ENCODE peak calls at places on chromosomes 11 and 22, in five cellular contexts. J, I, G, F and C are unnamed samples.

GRCh38 chr11:110565344-110565684 is 135.6 kb downstream of the FDX1 start:
- DNase-seq in J (no peak), I (peak), G (peak), F (peak), C (peak)

GRCh38 chr11:10382518-10382917 is 72.5 kb upstream of the AMPD3 start:
- DNase-seq in J (no peak), I (no peak), G (no peak), F (peak), C (peak)

GRCh38 chr11:1101318-1102089 is 26.8 kb downstream of the MUC2 start:
- DNase-seq in J (no peak), I (no peak), G (no peak), F (no peak), C (no peak)

GRCh38 chr22:50728523-50728931 is 9.5 kb upstream of the ACR start:
- DNase-seq in J (no peak), I (no peak), G (no peak), F (no peak), C (no peak)

GRCh38 chr11:8289426-8290047 is 25.9 kb upstream of the LMO1 start:
- DNase-seq in J (peak), I (no peak), G (no peak), F (no peak), C (no peak)

GRCh38 chr11:101478587-101479375 is 105.0 kb downstream of the TRPC6 start:
- DNase-seq in J (no peak), I (peak), G (no peak), F (peak), C (peak)

GRCh38 chr22:50416996-50417395 is 57.8 kb downstream of the SBF1 start:
- DNase-seq in J (no peak), I (no peak), G (no peak), F (no peak), C (no peak)

GRCh38 chr11:68825603-68826002 is 16.1 kb downstream of the CPT1A start:
- DNase-seq in J (no peak), I (no peak), G (no peak), F (peak), C (peak)

GRCh38 chr11:118921929-118922744 is 3.6 kb downstream of the BCL9L start:
- DNase-seq in J (no peak), I (peak), G (peak), F (peak), C (peak)

GRCh38 chr11:128135451-128135850 is 451.9 kb downstream of the ETS1 start:
- DNase-seq in J (peak), I (no peak), G (no peak), F (peak), C (no peak)

GRCh38 chr11:6927030-6927617 is 898 bp downstream of the ZNF215 start:
- DNase-seq in J (no peak), I (no peak), G (no peak), F (peak), C (no peak)

GRCh38 chr11:80726236-80726635 is 1285.4 kb upstream of the TENM4 start:
- DNase-seq in J (no peak), I (no peak), G (no peak), F (no peak), C (no peak)

GRCh38 chr11:130478204-130478701 is 29.8 kb downstream of the ADAMTS15 start:
- DNase-seq in J (no peak), I (peak), G (peak), F (peak), C (peak)

GRCh38 chr11:113881856-113882255 is 6.5 kb upstream of the USP28 start:
- DNase-seq in J (no peak), I (no peak), G (no peak), F (no peak), C (peak)

GRCh38 chr11:118913411-118914125 is 12.2 kb downstream of the BCL9L start:
- DNase-seq in J (no peak), I (no peak), G (no peak), F (no peak), C (no peak)

GRCh38 chr11:14364322-14364721 is 5.3 kb upstream of the RRAS2 start:
- DNase-seq in J (no peak), I (no peak), G (peak), F (no peak), C (no peak)

GRCh38 chr22:32333141-32333768 is 24.4 kb upstream of the RFPL3 start:
- DNase-seq in J (no peak), I (no peak), G (no peak), F (no peak), C (no peak)

GRCh38 chr11:72430743-72431570 is 3.4 kb downstream of the CLPB start:
- DNase-seq in J (no peak), I (peak), G (peak), F (peak), C (peak)

GRCh38 chr11:60390389-60390788 is 5.9 kb upstream of the MS4A14 start:
- DNase-seq in J (no peak), I (no peak), G (no peak), F (no peak), C (no peak)

GRCh38 chr11:2802389-2803185 is 83.0 kb downstream of the CDKN1C start:
- DNase-seq in J (no peak), I (no peak), G (no peak), F (no peak), C (no peak)

GRCh38 chr22:42187646-42188045 is 57.0 kb upstream of the CYP2D6 start:
- DNase-seq in J (no peak), I (no peak), G (no peak), F (no peak), C (no peak)

GRCh38 chr11:118057424-118058145 is 19.3 kb upstream of the TMPRSS4 start:
- DNase-seq in J (no peak), I (no peak), G (no peak), F (no peak), C (no peak)

GRCh38 chr11:64971421-64972233 is at the start of gene MAJIN:
- DNase-seq in J (peak), I (peak), G (peak), F (peak), C (peak)

GRCh38 chr11:65427691-65428577 is 5.3 kb downstream of the NEAT1 start:
- DNase-seq in J (no peak), I (peak), G (peak), F (no peak), C (peak)

GRCh38 chr11:103618532-103618931 is 417.9 kb upstream of the DDI1 start:
- DNase-seq in J (no peak), I (peak), G (peak), F (no peak), C (no peak)

GRCh38 chr11:71947498-71947897 is 18.7 kb downstream of the RNF121 start:
- DNase-seq in J (no peak), I (no peak), G (no peak), F (no peak), C (no peak)

GRCh38 chr22:37285937-37286336 is 3.6 kb downstream of the CYTH4 start:
- DNase-seq in J (no peak), I (no peak), G (no peak), F (no peak), C (no peak)

GRCh38 chr22:37284807-37285355 is 2.6 kb downstream of the CYTH4 start:
- DNase-seq in J (no peak), I (peak), G (no peak), F (no peak), C (peak)

GRCh38 chr22:37282385-37282677 is at the start of gene CYTH4:
- DNase-seq in J (no peak), I (no peak), G (no peak), F (no peak), C (peak)

GRCh38 chr22:37283393-37283937 is 1.2 kb downstream of the CYTH4 start:
- DNase-seq in J (no peak), I (no peak), G (no peak), F (peak), C (no peak)

DNA sequence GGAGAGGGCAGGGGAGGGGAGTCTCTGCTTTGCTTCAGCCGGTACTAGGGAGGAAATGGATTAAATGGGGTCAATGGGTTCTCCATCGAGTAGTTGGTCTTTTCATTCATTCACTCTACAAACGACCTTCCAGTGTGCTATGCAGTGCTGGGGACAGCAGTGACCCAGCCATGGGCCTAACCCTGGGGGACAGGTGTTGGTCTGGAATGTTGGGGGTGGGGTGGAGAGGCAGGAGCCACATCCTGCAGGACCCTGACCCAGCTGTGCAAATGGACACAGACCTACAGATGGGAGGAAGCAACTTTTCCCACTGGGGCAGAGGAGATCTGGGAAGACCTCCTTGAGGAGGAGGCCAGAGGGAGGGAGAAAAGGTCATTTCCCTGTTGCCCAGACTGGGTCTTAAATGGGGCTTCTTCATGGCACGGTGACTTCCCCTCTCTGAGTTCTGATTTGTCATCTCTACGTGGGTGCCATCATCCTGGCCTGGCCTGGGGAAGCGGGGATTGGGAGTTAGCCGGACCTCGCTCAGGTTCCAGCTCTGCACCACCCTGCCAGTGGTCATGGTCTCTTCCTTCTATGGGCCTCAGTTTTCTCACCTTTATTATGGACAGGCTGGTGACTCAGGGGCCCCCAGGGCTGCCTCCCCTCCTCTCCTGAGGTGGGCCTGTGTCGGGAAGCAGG is 2.0 kb downstream of the CYTH4 start:
- DNase-seq in J (no peak), I (no peak), G (no peak), F (no peak), C (no peak)
- H3K18ac ChIP-seq in J (peak), I (peak), G (no peak), F (no peak), C (no peak)

GRCh38 chr22:30921108-30921507 is 47.5 kb downstream of the MORC2 start:
- DNase-seq in J (no peak), I (no peak), G (no peak), F (no peak), C (peak)

GRCh38 chr22:30918761-30919160 is 49.8 kb downstream of the MORC2 start:
- DNase-seq in J (no peak), I (no peak), G (no peak), F (no peak), C (no peak)

GRCh38 chr22:30919973-30920372 is 48.6 kb downstream of the MORC2 start:
- DNase-seq in J (no peak), I (no peak), G (no peak), F (no peak), C (no peak)

GRCh38 chr22:30922151-30922611 is 46.4 kb downstream of the MORC2 start:
- DNase-seq in J (no peak), I (no peak), G (peak), F (no peak), C (peak)

GRCh38 chr22:30920407-30920806 is 48.2 kb downstream of the MORC2 start:
- DNase-seq in J (peak), I (peak), G (peak), F (peak), C (peak)
- H3K4me2 ChIP-seq in J (no peak), I (no peak), G (peak), F (no peak), C (no peak)

GRCh38 chr22:44335903-44336803 is 23.4 kb upstream of the SHISAL1 start:
- DNase-seq in J (no peak), I (no peak), G (no peak), F (peak), C (no peak)
- H3K23ac ChIP-seq in J (peak), I (no peak), G (no peak), F (peak), C (peak)

GRCh38 chr11:111938687-111939160 is 1.6 kb downstream of the DIXDC1 start:
- DNase-seq in J (no peak), I (peak), G (peak), F (peak), C (peak)
- H3K18ac ChIP-seq in J (no peak), I (no peak), G (peak), F (peak), C (no peak)

DNA sequence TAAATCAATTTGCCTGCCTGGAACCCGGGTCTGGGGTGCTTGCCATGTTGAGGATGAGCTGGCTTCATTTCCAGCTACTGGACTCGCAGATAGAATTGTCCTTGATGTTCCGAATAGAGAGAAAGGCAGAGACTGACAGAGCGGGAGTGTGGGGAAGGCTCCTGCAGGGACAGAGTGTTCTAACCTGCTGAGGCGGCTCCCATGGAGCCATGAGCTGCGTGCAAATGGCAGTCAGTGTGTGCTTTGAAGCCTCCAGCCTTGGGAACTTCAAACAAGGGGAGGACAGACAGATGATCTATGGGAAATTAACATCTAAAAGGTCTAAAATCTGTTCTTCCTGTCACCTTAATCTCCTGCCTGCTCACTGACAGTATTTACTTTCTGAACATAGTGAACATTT is 481.5 kb downstream of the NTM start:
- DNase-seq in J (no peak), I (no peak), G (no peak), F (no peak), C (no peak)
- H3K4me2 ChIP-seq in J (no peak), I (no peak), G (no peak), F (no peak), C (no peak)

GRCh38 chr22:41038732-41039131 is 53.7 kb upstream of the EP300 start:
- DNase-seq in J (no peak), I (no peak), G (no peak), F (no peak), C (no peak)
- H3K23ac ChIP-seq in J (no peak), I (no peak), G (no peak), F (no peak), C (no peak)